ENCODE peak calls at places on chromosomes 16 and 17, in seven cellular contexts. D, S, N, K, F, L and J are unnamed samples.

GRCh38 chr17:76584427-76585047 is 1.1 kb downstream of the ST6GALNAC2 start:
- DNase-seq in D (no peak), S (no peak), N (no peak), K (no peak), F (no peak), L (peak; percentile 62), J (no peak)

GRCh38 chr16:65318138-65318537 is 196.3 kb upstream of the CDH11 start:
- DNase-seq in D (no peak), S (no peak), N (no peak), K (no peak), F (no peak), L (no peak), J (no peak)

GRCh38 chr17:28887871-28888471 is 9.6 kb downstream of the FLOT2 start:
- DNase-seq in D (no peak), S (no peak), N (no peak), K (no peak), F (no peak), L (no peak), J (no peak)

GRCh38 chr17:1577657-1578428 is 15.3 kb upstream of the PITPNA start:
- DNase-seq in D (no peak), S (no peak), N (no peak), K (no peak), F (no peak), L (no peak), J (no peak)

GRCh38 chr17:64385187-64386083 is 5.2 kb downstream of the PECAM1 start:
- DNase-seq in D (no peak), S (no peak), N (peak; percentile 79), K (peak; percentile 97), F (no peak), L (peak; percentile 60), J (no peak)

GRCh38 chr17:81470944-81471803 is 41.4 kb downstream of the ACTG1 start:
- DNase-seq in D (no peak), S (no peak), N (no peak), K (no peak), F (no peak), L (peak; percentile 52), J (no peak)

GRCh38 chr17:82734987-82735866 is at the start of gene FN3K:
- DNase-seq in D (no peak), S (no peak), N (peak; percentile 53), K (no peak), F (no peak), L (peak; percentile 44), J (no peak)

GRCh38 chr16:11078812-11079459 is 134.6 kb downstream of the CLEC16A start:
- DNase-seq in D (no peak), S (peak; percentile 65), N (no peak), K (peak; percentile 36), F (no peak), L (no peak), J (no peak)

GRCh38 chr17:49371178-49371834 is 9.3 kb upstream of the ZNF652 start:
- DNase-seq in D (no peak), S (no peak), N (no peak), K (no peak), F (no peak), L (peak; percentile 21), J (peak; percentile 74)

GRCh38 chr16:77273-77806 is 685 bp upstream of the MPG start:
- DNase-seq in D (no peak), S (no peak), N (peak; percentile 63), K (peak; percentile 73), F (peak; percentile 39), L (peak; percentile 62), J (no peak)

GRCh38 chr17:80031691-80032480 is 3.8 kb downstream of the TBC1D16 start:
- DNase-seq in D (no peak), S (no peak), N (no peak), K (no peak), F (no peak), L (no peak), J (no peak)

GRCh38 chr17:67421869-67422273 is 44.8 kb downstream of the PITPNC1 start:
- DNase-seq in D (peak; percentile 69), S (peak; percentile 36), N (peak; percentile 53), K (peak; percentile 100), F (no peak), L (peak; percentile 100), J (no peak)

GRCh38 chr16:54936979-54937672 is 6.5 kb downstream of the IRX5 start:
- DNase-seq in D (no peak), S (peak; percentile 69), N (peak; percentile 32), K (no peak), F (no peak), L (peak; percentile 83), J (peak; percentile 90)

GRCh38 chr17:7479389-7480192 is at the start of gene ZBTB4:
- DNase-seq in D (peak; percentile 51), S (no peak), N (peak; percentile 64), K (no peak), F (peak; percentile 23), L (peak; percentile 43), J (peak; percentile 92)

GRCh38 chr16:79690159-79690558 is 89.6 kb upstream of the MAF start:
- DNase-seq in D (no peak), S (no peak), N (no peak), K (no peak), F (no peak), L (no peak), J (peak; percentile 90)